ENCODE peak calls at places on chromosomes 5 and 9, in six cellular contexts. L, O, N, S, G and X are unnamed samples.
A peak's percentile ranks its signal among the peaks of the same experiment; 100 is the strongest.

GRCh38 chr9:99231708-99232107 is 9.6 kb downstream of the SEC61B start:
- DNase-seq in O (peak; percentile 25), S (no peak), G (peak; percentile 12), N (no peak), L (peak; percentile 63), X (no peak)

GRCh38 chr5:125357660-125358059 is 611.2 kb upstream of the ZNF608 start:
- DNase-seq in L (no peak), S (no peak), O (no peak), N (no peak), G (no peak), X (no peak)

GRCh38 chr5:38258319-38259061 is at the start of gene EGFLAM:
- DNase-seq in G (no peak), O (no peak), L (peak; percentile 82), N (no peak), S (no peak), X (no peak)

GRCh38 chr9:73565833-73566465 is 414.3 kb downstream of the ANXA1 start:
- DNase-seq in S (no peak), L (peak; percentile 73), O (no peak), G (no peak), N (no peak), X (no peak)

GRCh38 chr9:79257215-79257614 is 314.6 kb upstream of the TLE4 start:
- DNase-seq in O (no peak), L (peak; percentile 38), S (no peak), G (peak; percentile 68), N (no peak), X (no peak)

GRCh38 chr5:34026089-34026761 is 16.8 kb downstream of the C1QTNF3 start:
- DNase-seq in G (no peak), S (no peak), O (no peak), L (no peak), N (no peak), X (no peak)

GRCh38 chr9:79685576-79685975 is 113.8 kb downstream of the TLE4 start:
- DNase-seq in O (no peak), G (no peak), N (no peak), S (no peak), L (no peak), X (no peak)

GRCh38 chr9:81264516-81264915 is 424.8 kb downstream of the TLE1 start:
- DNase-seq in L (no peak), O (no peak), S (no peak), N (no peak), G (no peak), X (no peak)

GRCh38 chr5:150789943-150790611 is 11.5 kb downstream of the SMIM3 start:
- DNase-seq in L (peak; percentile 11), O (peak; percentile 54), S (peak; percentile 85), G (no peak), N (no peak), X (no peak)

GRCh38 chr5:33890147-33890546 is 1.6 kb downstream of the ADAMTS12 start:
- DNase-seq in O (no peak), S (no peak), L (peak; percentile 10), N (no peak), G (no peak), X (no peak)

GRCh38 chr5:4208996-4209395 is 613.4 kb downstream of the IRX1 start:
- DNase-seq in L (no peak), O (no peak), G (no peak), N (no peak), S (no peak), X (no peak)

GRCh38 chr9:132169672-132170392 is 8.0 kb downstream of the NTNG2 start:
- DNase-seq in G (no peak), O (no peak), N (no peak), S (peak; percentile 29), L (peak; percentile 88), X (peak; percentile 89)
- H3K4me1 ChIP-seq in G (peaks cover 7% of the 10 kb centered on the region), O (no peaks in the 10 kb centered on the region), N (peaks cover 7% of the 10 kb centered on the region), S (no peaks in the 10 kb centered on the region), L (peaks cover 6% of the 10 kb centered on the region), X (peaks cover 15% of the 10 kb centered on the region)

GRCh38 chr5:68265822-68266395 is 50.4 kb downstream of the PIK3R1 start:
- DNase-seq in S (no peak), N (no peak), G (no peak), L (no peak), O (no peak), X (no peak)

GRCh38 chr5:68268363-68269130 is 53.0 kb downstream of the PIK3R1 start:
- DNase-seq in L (no peak), S (no peak), N (no peak), G (no peak), O (no peak), X (no peak)

GRCh38 chr5:68265347-68265746 is 49.8 kb downstream of the PIK3R1 start:
- DNase-seq in L (no peak), N (no peak), G (no peak), O (no peak), S (no peak), X (no peak)

GRCh38 chr5:68267044-68267443 is 51.5 kb downstream of the PIK3R1 start:
- DNase-seq in O (no peak), N (no peak), G (no peak), L (no peak), S (no peak), X (no peak)

GRCh38 chr5:68266457-68266856 is 50.9 kb downstream of the PIK3R1 start:
- DNase-seq in S (no peak), N (no peak), O (no peak), G (no peak), L (no peak), X (no peak)
- TF ChIP-seq POLR2AphosphoS5 in S (no peak), N (no peak), O (no peak), G (no peak), L (no peak), X (no peak)

DNA sequence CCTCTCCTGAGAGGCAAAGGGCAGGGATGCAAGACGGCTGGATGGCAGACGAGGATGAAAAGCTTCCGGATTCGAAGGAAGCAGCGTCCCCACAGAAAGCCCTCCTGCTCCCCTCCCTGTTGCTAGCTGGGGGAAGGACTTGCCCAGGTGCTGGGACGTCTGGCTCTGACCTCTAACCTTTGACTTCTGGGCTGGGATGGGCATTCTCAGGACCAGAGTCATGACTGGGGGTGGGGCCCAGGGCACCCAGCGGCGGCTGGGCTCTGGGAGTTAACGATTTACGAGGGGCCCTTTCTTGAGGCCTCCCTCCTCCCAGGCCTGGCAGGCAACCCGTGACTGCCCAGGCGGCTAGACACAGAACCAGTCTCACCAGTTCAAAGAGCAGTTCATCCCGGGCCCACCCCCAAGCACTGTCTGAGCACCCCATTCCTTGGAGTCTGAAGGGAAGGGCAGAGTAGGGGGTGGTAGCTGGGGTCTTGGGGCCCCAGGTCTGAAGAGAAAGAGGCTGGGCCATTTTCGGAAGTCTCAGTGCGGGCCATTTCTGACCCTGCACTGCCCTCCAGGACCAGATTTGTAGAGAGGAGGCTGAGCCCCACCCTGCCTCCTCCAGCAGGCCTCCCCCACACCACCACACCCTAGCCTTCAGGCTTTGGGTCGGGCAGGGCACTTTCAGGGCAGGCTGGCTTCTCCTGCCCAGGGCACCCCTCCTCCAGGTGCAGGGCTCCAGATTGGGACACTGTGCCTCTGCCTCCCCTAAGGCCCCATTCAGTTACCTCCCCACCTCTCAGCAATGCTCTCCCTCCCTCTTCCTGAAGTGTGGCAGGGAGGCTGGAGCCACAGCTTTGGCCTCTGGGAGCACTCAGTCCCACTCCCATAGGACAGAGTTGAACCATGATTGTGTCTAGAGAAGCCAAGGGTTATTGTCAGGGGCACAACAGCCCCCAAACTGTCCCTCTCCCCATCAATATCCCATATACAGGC is 5.0 kb upstream of the CXXC5 start:
- DNase-seq in O (no peak), N (peak; percentile 78), L (no peak), G (no peak), S (no peak), X (peak; percentile 72)
- H3K4me1 ChIP-seq in O (peaks cover 31% of the 10 kb centered on the region), N (peaks cover 50% of the 10 kb centered on the region), L (peaks cover 71% of the 10 kb centered on the region), G (peaks cover 23% of the 10 kb centered on the region), S (peaks cover 55% of the 10 kb centered on the region), X (peaks cover 42% of the 10 kb centered on the region)

DNA sequence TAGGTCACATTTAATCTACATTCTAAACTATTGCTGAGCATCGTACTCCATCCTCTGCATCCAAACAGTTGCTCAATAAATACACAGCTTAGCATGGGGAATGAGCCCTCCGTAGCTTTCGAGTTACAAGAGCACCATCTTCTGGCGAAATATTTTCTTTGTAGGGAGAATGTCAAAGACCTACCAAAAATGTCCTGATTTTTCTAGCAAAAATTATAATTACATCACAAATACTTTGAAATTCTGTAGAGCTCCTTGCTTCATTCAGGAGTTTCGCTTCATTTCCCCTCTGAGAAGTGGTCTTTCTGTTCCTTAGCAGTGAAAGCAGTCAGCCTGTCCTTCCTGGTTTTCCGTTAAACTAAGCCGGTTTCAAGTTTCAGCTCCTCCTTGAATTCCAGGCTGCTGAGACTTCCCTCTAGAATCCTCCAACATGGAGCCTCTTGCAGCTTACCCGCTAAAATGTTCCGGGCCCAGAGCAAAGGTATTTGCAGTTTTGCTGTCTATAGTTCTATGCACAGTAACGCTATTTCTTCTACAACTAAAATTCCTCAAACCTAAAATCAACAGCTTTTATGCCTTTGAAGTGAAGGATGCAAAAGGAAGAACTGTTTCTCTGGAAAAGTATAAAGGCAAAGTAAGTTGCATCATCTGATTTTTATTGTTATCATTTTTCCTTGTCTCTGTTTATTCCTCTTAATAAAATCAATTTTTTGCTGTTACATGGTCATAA is at the start of gene GPX8:
- DNase-seq in N (no peak), O (no peak), G (peak; percentile 45), L (peak; percentile 89), S (peak; percentile 77), X (no peak)
- TF ChIP-seq POLR2AphosphoS5 in N (no peak), O (no peak), G (peak; percentile 14), L (peak; percentile 87), S (peak; percentile 81), X (no peak)

GRCh38 chr9:134390947-134391318 is 64.7 kb downstream of the RXRA start:
- DNase-seq in L (no peak), G (no peak), O (no peak), S (no peak), N (no peak), X (peak; percentile 85)

GRCh38 chr9:134388976-134389375 is 62.7 kb downstream of the RXRA start:
- DNase-seq in L (no peak), S (no peak), G (no peak), O (no peak), N (no peak), X (no peak)

GRCh38 chr9:134388289-134388808 is 62.1 kb downstream of the RXRA start:
- DNase-seq in L (no peak), S (no peak), N (no peak), G (no peak), O (no peak), X (no peak)

GRCh38 chr9:134390537-134390936 is 64.3 kb downstream of the RXRA start:
- DNase-seq in S (no peak), G (no peak), L (no peak), O (no peak), N (no peak), X (peak; percentile 92)

GRCh38 chr9:134389659-134390058 is 63.4 kb downstream of the RXRA start:
- DNase-seq in L (no peak), O (no peak), S (no peak), G (no peak), N (no peak), X (no peak)
- H3K4me1 ChIP-seq in L (no peaks in the 10 kb centered on the region), O (peaks cover 35% of the 10 kb centered on the region), S (peaks cover 2% of the 10 kb centered on the region), G (peaks cover 95% of the 10 kb centered on the region), N (peaks cover 93% of the 10 kb centered on the region), X (peaks cover 76% of the 10 kb centered on the region)

DNA sequence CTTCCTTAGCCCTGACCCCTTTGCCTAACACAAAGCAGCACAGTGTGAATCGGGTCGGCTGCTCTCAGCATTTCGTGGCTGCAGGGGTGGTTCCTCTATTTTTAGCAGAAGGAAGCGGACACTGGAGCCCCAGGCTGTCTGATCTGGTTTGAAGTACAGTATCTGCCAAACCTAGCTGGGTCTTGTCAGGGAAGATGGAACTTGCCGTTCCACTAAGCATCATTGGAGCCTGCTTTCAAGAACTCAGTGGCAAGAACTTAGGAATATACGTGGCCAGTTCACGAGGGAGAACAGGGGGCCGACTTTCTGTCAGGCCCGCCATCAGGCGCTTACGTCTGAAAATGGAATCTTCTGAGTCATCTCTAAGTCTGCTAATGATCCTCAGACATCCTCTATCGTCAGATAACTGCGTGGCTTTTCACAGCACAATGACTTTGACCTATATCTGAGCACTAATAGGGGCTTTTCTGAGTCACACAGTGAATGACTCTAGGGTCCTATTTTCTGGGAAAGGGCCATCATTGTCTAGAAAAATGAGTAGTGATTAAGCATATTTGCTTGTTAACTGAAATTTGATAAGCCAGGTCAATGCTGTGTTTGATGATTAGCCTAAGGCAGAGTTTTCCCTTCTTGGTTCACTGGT is 43.3 kb upstream of the NCS1 start:
- DNase-seq in L (no peak), O (peak; percentile 79), N (no peak), S (no peak), G (peak; percentile 93), X (peak; percentile 89)
- TF ChIP-seq POLR2AphosphoS5 in L (no peak), O (peak; percentile 82), N (no peak), S (no peak), G (peak; percentile 59), X (no peak)